ENCODE peak calls at places on chromosomes 6 and 20, in five cellular contexts. P, F, Z, Y and W are unnamed samples.

GRCh38 chr20:54397292-54398155 is 77.9 kb upstream of the DOK5 start:
- DNase-seq in P (no peak), F (no peak), Z (no peak), Y (no peak), W (no peak)

GRCh38 chr6:14499804-14500203 is 382.2 kb downstream of the CD83 start:
- DNase-seq in P (no peak), F (no peak), Z (peak), Y (no peak), W (no peak)

GRCh38 chr6:155528982-155529453 is 73.4 kb upstream of the NOX3 start:
- DNase-seq in P (no peak), F (no peak), Z (no peak), Y (no peak), W (no peak)

GRCh38 chr6:83430606-83431544 is at the start of gene ME1:
- DNase-seq in P (peak), F (peak), Z (peak), Y (peak), W (peak)

GRCh38 chr6:344816-345340 is 46.7 kb upstream of the IRF4 start:
- DNase-seq in P (no peak), F (peak), Z (no peak), Y (no peak), W (no peak)

GRCh38 chr6:66558189-66558588 is 851.2 kb upstream of the EYS start:
- DNase-seq in P (no peak), F (no peak), Z (no peak), Y (no peak), W (no peak)

GRCh38 chr6:1641391-1641790 is 31.7 kb downstream of the FOXC1 start:
- DNase-seq in P (no peak), F (no peak), Z (peak), Y (no peak), W (no peak)

GRCh38 chr6:34656378-34657036 is 40.1 kb downstream of the ILRUN start:
- DNase-seq in P (no peak), F (no peak), Z (no peak), Y (no peak), W (no peak)

GRCh38 chr6:31620586-31621319 is at the start of gene PRRC2A:
- DNase-seq in P (peak), F (no peak), Z (peak), Y (peak), W (peak)

GRCh38 chr6:125899726-125900182 is 56.8 kb upstream of the HINT3 start:
- DNase-seq in P (no peak), F (no peak), Z (no peak), Y (no peak), W (no peak)

GRCh38 chr20:17624070-17624469 is 54.2 kb downstream of the DSTN start:
- DNase-seq in P (peak), F (peak), Z (no peak), Y (peak), W (no peak)

GRCh38 chr20:43766395-43766794 is 39.6 kb upstream of the GTSF1L start:
- DNase-seq in P (peak), F (peak), Z (no peak), Y (peak), W (no peak)

GRCh38 chr6:66362888-66363287 is 655.9 kb upstream of the EYS start:
- DNase-seq in P (no peak), F (no peak), Z (no peak), Y (no peak), W (no peak)

GRCh38 chr6:53703047-53703446 is 37.5 kb upstream of the KLHL31 start:
- DNase-seq in P (no peak), F (no peak), Z (no peak), Y (no peak), W (no peak)

GRCh38 chr20:34708621-34709043 is 4.5 kb downstream of the TP53INP2 start:
- DNase-seq in P (peak), F (peak), Z (no peak), Y (peak), W (peak)

GRCh38 chr6:101607286-101607685 is 213.8 kb downstream of the GRIK2 start:
- DNase-seq in P (no peak), F (no peak), Z (no peak), Y (no peak), W (no peak)

GRCh38 chr6:88562737-88563625 is 396.8 kb upstream of the CNR1 start:
- DNase-seq in P (no peak), F (no peak), Z (no peak), Y (no peak), W (no peak)

GRCh38 chr6:134029495-134030455 is 22.6 kb downstream of the SLC2A12 start:
- DNase-seq in P (no peak), F (no peak), Z (no peak), Y (no peak), W (no peak)

GRCh38 chr6:36624461-36625160 is 30.4 kb downstream of the SRSF3 start:
- DNase-seq in P (peak), F (peak), Z (no peak), Y (no peak), W (no peak)

GRCh38 chr6:5422321-5422915 is 161.1 kb downstream of the FARS2 start:
- DNase-seq in P (no peak), F (no peak), Z (peak), Y (no peak), W (no peak)

GRCh38 chr6:142195862-142196536 is 48.9 kb downstream of the VTA1 start:
- DNase-seq in P (no peak), F (no peak), Z (no peak), Y (no peak), W (no peak)

GRCh38 chr6:87068804-87069203 is 26.1 kb downstream of the CGA start:
- DNase-seq in P (no peak), F (no peak), Z (no peak), Y (no peak), W (no peak)

GRCh38 chr6:22512716-22513452 is 56.5 kb upstream of the HDGFL1 start:
- DNase-seq in P (no peak), F (no peak), Z (no peak), Y (no peak), W (no peak)

GRCh38 chr6:56529594-56530191 is 113.0 kb downstream of the DST start:
- DNase-seq in P (no peak), F (no peak), Z (no peak), Y (no peak), W (no peak)

GRCh38 chr6:145814035-145814500 is 527 bp downstream of the FBXO30 start:
- DNase-seq in P (peak), F (peak), Z (no peak), Y (peak), W (no peak)

GRCh38 chr6:111551521-111552231 is 54.0 kb downstream of the TRAF3IP2 start:
- DNase-seq in P (no peak), F (no peak), Z (no peak), Y (no peak), W (no peak)

GRCh38 chr20:19370076-19371075 is 157.9 kb downstream of the SLC24A3 start:
- DNase-seq in P (no peak), F (no peak), Z (no peak), Y (no peak), W (no peak)

GRCh38 chr6:107080036-107080435 is 35.3 kb downstream of the BEND3 start:
- DNase-seq in P (peak), F (no peak), Z (peak), Y (no peak), W (no peak)

GRCh38 chr6:143251288-143251687 is 190.6 kb downstream of the AIG1 start:
- DNase-seq in P (no peak), F (no peak), Z (no peak), Y (no peak), W (no peak)

GRCh38 chr6:90098025-90098474 is 198.6 kb downstream of the BACH2 start:
- DNase-seq in P (peak), F (peak), Z (no peak), Y (peak), W (no peak)

GRCh38 chr6:128275681-128276080 is 244.7 kb downstream of the PTPRK start:
- DNase-seq in P (no peak), F (no peak), Z (no peak), Y (no peak), W (no peak)

GRCh38 chr6:75098709-75099108 is 107.1 kb downstream of the COL12A1 start:
- DNase-seq in P (peak), F (peak), Z (peak), Y (peak), W (no peak)

GRCh38 chr6:49946835-49947234 is 17.1 kb downstream of the DEFB114 start:
- DNase-seq in P (no peak), F (no peak), Z (no peak), Y (no peak), W (no peak)

GRCh38 chr6:10690651-10691445 is 3.6 kb downstream of the C6orf52 start:
- DNase-seq in P (no peak), F (no peak), Z (no peak), Y (no peak), W (no peak)

GRCh38 chr6:16154904-16155303 is 26.0 kb downstream of the MYLIP start:
- DNase-seq in P (no peak), F (peak), Z (no peak), Y (peak), W (no peak)

GRCh38 chr6:78530208-78530607 is 337.1 kb upstream of the IRAK1BP1 start:
- DNase-seq in P (no peak), F (no peak), Z (no peak), Y (no peak), W (no peak)

GRCh38 chr20:8940311-8940710 is 128.6 kb upstream of the PLCB4 start:
- DNase-seq in P (no peak), F (no peak), Z (no peak), Y (no peak), W (no peak)

GRCh38 chr6:44041461-44042260 is 85.6 kb downstream of the MRPL14 start:
- DNase-seq in P (peak), F (peak), Z (peak), Y (no peak), W (peak)

DNA sequence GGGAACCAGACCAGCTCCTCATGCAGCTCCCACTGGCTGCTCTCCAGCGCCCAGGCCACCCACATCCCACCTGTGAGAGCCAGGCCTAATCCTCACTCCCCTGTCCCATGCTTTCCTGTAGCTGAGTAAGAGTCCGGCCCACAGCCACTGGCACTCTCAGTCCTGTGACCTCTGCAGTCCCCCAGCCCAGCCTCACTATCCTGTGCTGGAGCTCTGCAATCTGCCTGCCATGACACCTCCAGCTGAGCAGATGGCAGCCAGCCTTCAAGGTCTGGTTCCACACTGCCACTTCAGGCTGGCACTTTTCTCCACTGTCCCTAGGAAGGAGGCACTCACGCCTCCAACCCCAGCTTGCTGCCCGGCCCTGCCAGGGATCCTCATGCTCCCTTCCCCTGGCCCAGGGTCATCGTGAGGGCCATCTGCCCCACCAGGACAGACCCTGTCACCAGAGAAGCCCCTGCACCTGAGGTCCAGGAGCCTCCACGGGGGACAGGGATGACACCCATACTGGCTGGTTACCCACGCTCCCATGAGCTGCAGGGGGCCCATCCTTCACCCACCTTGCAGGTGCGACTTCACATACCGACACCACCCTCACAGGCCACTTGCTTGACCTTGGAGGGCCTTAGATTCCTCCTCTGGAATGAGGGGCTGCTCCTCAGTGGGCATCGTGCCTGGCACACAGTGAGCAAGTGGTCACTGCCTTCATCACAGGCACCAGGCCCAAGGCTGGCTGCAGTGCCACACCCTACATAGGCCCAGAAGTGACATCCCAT is 100.1 kb downstream of the ASXL1 start:
- DNase-seq in P (peak), F (no peak), Z (no peak), Y (no peak), W (no peak)
- H3K27ac ChIP-seq in P (peak), F (no peak), Z (no peak), Y (no peak), W (peak)

DNA sequence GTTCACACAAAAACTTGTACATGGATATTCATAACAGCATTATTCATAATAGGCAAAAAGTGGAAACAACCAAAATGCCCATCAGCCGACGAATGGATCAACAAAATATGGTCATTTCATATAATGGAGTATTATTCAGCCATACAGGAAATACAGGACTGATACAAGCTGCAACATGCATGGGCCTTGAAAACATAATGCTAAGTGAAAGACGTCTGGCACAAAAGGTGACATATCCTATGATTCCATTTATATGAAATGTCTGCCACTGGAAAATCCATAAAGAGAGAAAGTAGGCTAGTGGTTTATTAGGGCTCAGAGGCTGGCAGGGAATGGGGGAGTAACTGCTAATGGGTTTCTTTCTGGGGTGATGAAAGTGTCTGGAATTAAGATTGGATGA is 88.1 kb downstream of the UTRN start:
- DNase-seq in P (no peak), F (no peak), Z (no peak), Y (no peak), W (no peak)
- H3K27ac ChIP-seq in P (no peak), F (no peak), Z (no peak), Y (no peak), W (no peak)

DNA sequence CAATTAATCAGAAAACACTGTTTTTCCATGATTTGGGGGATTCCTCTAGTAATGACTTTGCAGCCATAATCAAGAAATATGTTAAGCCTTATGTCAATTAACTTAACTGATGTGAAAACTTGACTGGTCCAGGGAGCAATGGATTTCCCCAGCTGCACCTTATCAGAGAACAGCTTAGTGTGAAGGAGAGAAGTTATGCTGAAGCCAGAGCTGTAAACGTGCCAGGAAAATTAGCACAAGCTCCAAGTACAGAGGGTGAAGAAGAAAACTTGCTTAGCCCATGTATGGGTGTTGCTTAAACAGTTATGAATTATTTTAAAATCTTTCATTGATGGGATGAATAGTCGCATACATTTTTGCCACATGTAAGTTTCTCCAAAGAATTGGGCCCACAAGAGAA is 214.9 kb upstream of the RNF217 start:
- DNase-seq in P (no peak), F (no peak), Z (no peak), Y (no peak), W (no peak)
- H3K27ac ChIP-seq in P (no peak), F (no peak), Z (no peak), Y (no peak), W (no peak)

GRCh38 chr6:27775796-27776184 is 136.4 kb downstream of the OR2B2 start:
- DNase-seq in P (no peak), F (no peak), Z (no peak), Y (no peak), W (no peak)
- H3K27ac ChIP-seq in P (no peak), F (no peak), Z (no peak), Y (no peak), W (peak)